ENCODE peak calls at places on chromosomes 2 and 18, in four cellular contexts. A, R, U and E are unnamed samples.

GRCh38 chr18:74342416-74343043 is 26.9 kb downstream of the C18orf63 start:
- DNase-seq in U (no peak), A (no peak), R (no peak), E (no peak)

GRCh38 chr2:11583840-11584529 is 50.1 kb downstream of the GREB1 start:
- DNase-seq in R (peak), U (peak), A (peak), E (peak)

GRCh38 chr2:127389778-127390435 is 2.1 kb upstream of the MAP3K2 start:
- DNase-seq in A (no peak), U (no peak), R (no peak), E (no peak)

GRCh38 chr2:162308747-162309503 is 9.6 kb downstream of the IFIH1 start:
- DNase-seq in R (no peak), A (no peak), U (no peak), E (no peak)

GRCh38 chr2:38154395-38154794 is 78.4 kb upstream of the CYP1B1 start:
- DNase-seq in U (no peak), A (no peak), R (no peak), E (no peak)

GRCh38 chr18:58176915-58177717 is 133.1 kb downstream of the NEDD4L start:
- DNase-seq in R (no peak), A (no peak), U (no peak), E (no peak)

GRCh38 chr18:56641714-56642331 is 3.4 kb upstream of the TXNL1 start:
- DNase-seq in U (no peak), A (no peak), R (no peak), E (no peak)

GRCh38 chr2:197107291-197108269 is 181.1 kb upstream of the PGAP1 start:
- DNase-seq in A (no peak), R (peak), U (no peak), E (no peak)

GRCh38 chr2:174527101-174527721 is 40.4 kb upstream of the GPR155 start:
- DNase-seq in R (no peak), A (no peak), U (no peak), E (no peak)

GRCh38 chr2:27356056-27356381 is 545 bp downstream of the GTF3C2 start:
- DNase-seq in A (peak), U (peak), R (peak), E (no peak)

GRCh38 chr2:29224693-29225551 is 109.7 kb downstream of the CLIP4 start:
- DNase-seq in U (no peak), A (no peak), R (no peak), E (no peak)

GRCh38 chr2:62459106-62459505 is 46.9 kb downstream of the TMEM17 start:
- DNase-seq in A (no peak), U (no peak), R (no peak), E (no peak)

GRCh38 chr2:234836251-234836650 is 115.6 kb upstream of the SH3BP4 start:
- DNase-seq in R (no peak), U (no peak), A (no peak), E (no peak)

GRCh38 chr2:66686768-66687167 is 251.8 kb downstream of the MEIS1 start:
- DNase-seq in U (no peak), R (no peak), A (no peak), E (no peak)

GRCh38 chr2:96091711-96092579 is 24.4 kb downstream of the ADRA2B start:
- DNase-seq in R (no peak), A (no peak), U (peak), E (no peak)

GRCh38 chr2:127106998-127107621 is at the start of gene BIN1:
- DNase-seq in U (peak), R (peak), A (peak), E (peak)

GRCh38 chr2:72263781-72264060 is 116.1 kb upstream of the CYP26B1 start:
- DNase-seq in A (no peak), U (no peak), R (no peak), E (no peak)

GRCh38 chr18:39960545-39960944 is 1994.5 kb upstream of the PIK3C3 start:
- DNase-seq in U (no peak), R (no peak), A (no peak), E (no peak)

GRCh38 chr2:102033028-102033749 is 41.4 kb downstream of the IL1R2 start:
- DNase-seq in R (peak), A (peak), U (no peak), E (no peak)

GRCh38 chr18:55781481-55781957 is 193.5 kb upstream of the TCF4 start:
- DNase-seq in R (no peak), U (no peak), A (no peak), E (peak)

GRCh38 chr2:217797661-217798069 is 205.1 kb downstream of the TNS1 start:
- DNase-seq in R (peak), U (no peak), A (peak), E (no peak)

GRCh38 chr2:111905990-111906735 is 7.8 kb downstream of the MERTK start:
- DNase-seq in U (no peak), R (no peak), A (no peak), E (no peak)

GRCh38 chr2:121611730-121612705 is 37.2 kb downstream of the CLASP1 start:
- DNase-seq in A (no peak), U (no peak), R (no peak), E (no peak)

GRCh38 chr2:121613774-121614173 is 35.5 kb downstream of the CLASP1 start:
- DNase-seq in U (no peak), A (no peak), R (no peak), E (no peak)

GRCh38 chr2:121608967-121609366 is 40.3 kb downstream of the CLASP1 start:
- DNase-seq in R (no peak), A (no peak), U (no peak), E (no peak)

GRCh38 chr2:121617042-121617599 is 32.1 kb downstream of the CLASP1 start:
- DNase-seq in A (no peak), R (no peak), U (no peak), E (no peak)

GRCh38 chr2:121613152-121613551 is 36.1 kb downstream of the CLASP1 start:
- DNase-seq in A (no peak), U (no peak), R (no peak), E (no peak)
- H3K27ac ChIP-seq in A (no peak), U (no peak), R (no peak), E (no peak)

DNA sequence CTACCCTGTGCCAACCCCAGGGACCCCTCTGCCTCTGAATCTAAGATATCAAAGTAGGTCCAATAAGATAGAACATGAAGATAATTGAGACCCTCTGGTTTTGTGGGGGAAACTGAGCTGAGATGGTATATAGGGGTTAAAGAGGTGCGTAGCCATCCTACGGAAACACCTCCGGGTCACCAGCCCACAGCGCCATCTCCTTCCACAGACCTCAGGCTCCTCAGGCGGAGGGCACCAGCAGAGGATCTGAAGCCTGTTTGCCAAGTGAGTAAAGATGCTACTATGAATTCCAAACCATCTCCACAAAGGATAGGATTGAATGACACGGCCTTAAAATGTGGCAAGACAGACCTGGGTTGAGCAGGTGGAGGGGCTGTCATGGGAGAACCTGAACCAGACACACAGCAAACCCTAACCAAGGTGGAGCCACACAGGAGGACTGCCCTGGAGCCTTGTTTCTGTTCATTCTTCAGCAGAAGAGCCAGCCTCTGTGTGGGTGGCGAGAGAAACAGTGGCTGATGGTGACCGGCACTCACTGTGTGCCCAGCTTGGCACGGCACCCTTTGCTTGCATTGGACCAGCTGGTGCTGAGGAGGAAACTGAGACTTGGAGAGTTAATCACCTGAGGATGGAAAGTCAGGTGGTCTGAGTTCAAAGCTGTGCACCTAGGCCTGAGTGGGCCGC is 10.2 kb downstream of the GBX2 start:
- DNase-seq in U (no peak), A (no peak), R (no peak), E (no peak)
- H3K27ac ChIP-seq in U (no peak), A (no peak), R (no peak), E (no peak)

DNA sequence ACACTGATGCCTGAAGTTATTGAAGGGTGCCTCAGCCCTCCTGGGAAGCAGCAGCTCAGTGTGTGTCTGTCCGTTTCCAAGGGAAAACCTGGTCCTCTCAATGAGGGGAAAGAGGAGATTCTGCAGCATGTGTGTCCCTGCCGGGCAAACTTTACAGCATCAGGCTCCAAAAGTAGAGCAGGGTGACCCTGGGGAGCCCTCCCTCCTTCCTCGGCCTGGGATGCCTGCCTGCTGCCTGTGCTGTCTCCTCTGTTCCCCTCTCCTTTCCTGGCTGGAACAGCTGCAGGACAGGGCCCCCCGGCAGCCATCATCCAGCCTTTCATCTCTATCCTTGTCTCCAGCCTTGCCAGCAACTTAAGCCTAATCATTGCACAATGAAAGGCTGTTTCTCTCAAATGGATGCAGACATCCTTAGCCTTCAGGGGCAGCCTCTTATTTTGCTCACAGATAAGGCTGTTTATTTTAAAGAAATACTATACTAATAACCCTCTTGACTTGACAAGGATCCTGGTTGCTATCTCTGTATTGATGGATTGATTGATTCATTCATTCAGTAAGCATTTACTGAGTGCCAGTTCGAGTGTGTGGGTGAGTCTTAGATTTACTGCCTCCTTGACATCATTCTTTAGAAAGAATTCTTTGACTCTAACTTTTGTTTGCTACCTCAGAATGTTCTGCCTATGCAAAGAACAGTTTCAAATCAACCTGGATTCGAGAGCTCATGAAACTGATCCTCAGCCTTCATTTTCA is 40.6 kb upstream of the EDAR start:
- DNase-seq in U (no peak), A (no peak), R (no peak), E (no peak)
- H3K27ac ChIP-seq in U (peak), A (no peak), R (no peak), E (no peak)

DNA sequence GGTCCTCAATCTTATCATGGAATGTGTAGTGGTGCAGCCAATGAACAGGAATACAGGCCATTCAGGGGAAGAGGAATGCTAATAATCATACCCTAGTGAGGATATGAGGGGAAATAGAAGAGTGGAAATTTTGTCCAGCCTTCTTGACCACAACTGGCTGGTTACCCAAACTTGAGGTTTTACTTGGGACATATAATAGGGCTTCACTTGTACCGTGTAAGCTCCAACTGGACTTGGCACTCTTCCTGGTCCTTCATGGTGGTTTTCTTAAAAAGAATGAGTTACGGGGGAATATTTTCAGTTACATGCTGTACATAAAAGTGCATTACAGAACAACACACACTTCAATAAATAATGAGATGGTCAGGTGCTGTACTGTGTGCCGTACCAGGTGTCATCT is 234.9 kb upstream of the RASGRP3 start:
- DNase-seq in U (no peak), R (no peak), A (no peak), E (no peak)
- H3K27ac ChIP-seq in U (no peak), R (peak), A (no peak), E (no peak)

GRCh38 chr2:133568598-133568997 is 335 bp upstream of the NCKAP5 start:
- DNase-seq in U (no peak), R (no peak), A (no peak), E (no peak)

GRCh38 chr2:133566967-133567645 is 1.2 kb downstream of the NCKAP5 start:
- DNase-seq in U (peak), A (peak), R (no peak), E (peak)

GRCh38 chr2:133569416-133569815 is 1.2 kb upstream of the NCKAP5 start:
- DNase-seq in A (no peak), U (no peak), R (no peak), E (no peak)

GRCh38 chr2:133570547-133570946 is 2.3 kb upstream of the NCKAP5 start:
- DNase-seq in R (no peak), A (no peak), U (no peak), E (no peak)

GRCh38 chr2:133568172-133568571 is at the start of gene NCKAP5:
- DNase-seq in R (no peak), A (peak), U (peak), E (peak)
- H3K27ac ChIP-seq in R (no peak), A (peak), U (no peak), E (no peak)

DNA sequence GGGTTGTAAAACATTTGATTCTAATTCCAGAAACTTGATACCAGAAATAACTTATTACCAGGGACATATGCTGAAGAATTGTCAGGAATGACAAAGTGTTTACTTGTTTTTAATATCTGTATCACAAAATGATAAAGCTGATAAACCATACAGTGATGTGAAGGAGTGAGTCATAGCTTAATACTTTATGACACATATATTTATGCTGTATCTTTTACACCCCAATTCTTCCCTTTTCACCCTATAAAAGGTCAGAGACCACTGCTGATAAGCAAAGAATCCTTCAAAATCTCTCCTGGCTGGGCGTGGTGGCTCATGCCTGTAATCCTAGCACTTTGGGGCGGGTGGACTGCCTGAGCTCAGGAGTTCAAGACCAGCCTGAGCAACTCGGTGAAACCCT is 1.6 kb upstream of the MAPRE2 start:
- DNase-seq in A (no peak), R (no peak), U (no peak), E (no peak)
- H3K27ac ChIP-seq in A (no peak), R (no peak), U (peak), E (no peak)

GRCh38 chr18:41396861-41397260 is 558.2 kb upstream of the PIK3C3 start:
- DNase-seq in R (no peak), U (no peak), A (no peak), E (no peak)

GRCh38 chr18:41389936-41390667 is 564.9 kb upstream of the PIK3C3 start:
- DNase-seq in U (no peak), A (no peak), R (no peak), E (no peak)

GRCh38 chr18:41395695-41396094 is 559.3 kb upstream of the PIK3C3 start:
- DNase-seq in R (no peak), U (no peak), A (no peak), E (no peak)

GRCh38 chr18:41396211-41396610 is 558.8 kb upstream of the PIK3C3 start:
- DNase-seq in U (no peak), A (no peak), R (no peak), E (no peak)

DNA sequence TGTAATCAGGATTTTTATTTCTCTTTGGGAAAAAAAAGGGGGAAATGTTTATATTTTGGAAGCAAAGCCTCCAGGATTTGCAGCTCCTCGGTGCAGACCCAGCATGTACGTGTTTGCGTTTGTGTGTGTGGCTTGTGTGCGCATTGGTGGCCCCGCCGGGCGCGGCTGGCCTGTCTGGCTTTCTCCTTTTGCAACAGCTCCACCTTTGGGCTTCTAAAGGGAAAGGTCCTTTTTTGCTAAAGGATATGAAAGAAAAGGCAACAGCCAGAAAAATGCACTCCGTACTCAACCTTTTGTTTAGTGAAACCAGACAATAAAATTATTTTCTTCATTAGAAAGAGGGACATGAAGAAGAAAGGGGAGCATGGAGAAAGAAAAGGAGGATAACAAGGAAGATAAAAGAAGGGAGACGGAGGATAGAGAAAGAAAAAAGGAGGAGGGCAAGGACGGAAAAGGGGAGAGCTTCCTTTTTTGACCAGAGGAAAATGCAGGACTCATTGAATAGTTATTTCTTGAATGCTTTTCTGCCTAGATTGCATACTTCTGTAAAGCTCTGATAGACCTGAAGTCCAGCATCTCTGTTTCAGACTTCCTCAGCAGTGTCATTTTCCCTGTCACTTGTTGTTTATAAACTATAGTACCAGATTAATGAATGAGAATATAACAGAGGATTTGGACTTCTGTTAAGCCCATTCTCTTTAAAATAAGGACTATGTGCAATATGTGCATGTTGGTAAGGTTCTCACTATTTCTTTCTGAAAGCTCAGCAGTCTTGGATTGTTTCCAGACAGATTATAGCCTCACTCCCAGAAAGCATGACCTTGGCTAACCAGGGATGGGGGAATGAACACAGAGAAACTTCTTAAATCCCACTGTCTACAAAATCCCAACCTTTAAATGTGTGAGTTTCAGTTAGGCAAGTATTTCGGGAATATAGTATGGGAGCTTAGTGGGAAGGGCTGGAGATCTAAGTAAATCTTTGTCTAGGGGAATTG is 563.1 kb upstream of the PIK3C3 start:
- DNase-seq in R (no peak), A (peak), U (no peak), E (peak)
- H3K27ac ChIP-seq in R (no peak), A (no peak), U (no peak), E (no peak)